ENCODE peak calls at places on chromosome 13, in six cellular contexts. E is CD4-positive, alpha-beta T cell; M is astrocyte of the cerebellum; V is tibial nerve; J is activated CD8-positive, alpha-beta T cell treated with anti-CD3 and anti-CD28 coated beads for 36 hours; P is esophagus squamous epithelium. B is an unnamed sample.

GRCh38 chr13:112770504-112770903 is 80.7 kb downstream of the ATP11A start:
- DNase-seq in E (no peak), J (no peak), P (no peak), M (no peak), V (no peak), B (no peak)

GRCh38 chr13:109986851-109987250 is 200.5 kb upstream of the IRS2 start:
- DNase-seq in V (no peak), E (no peak), J (no peak), P (no peak), M (no peak), B (no peak)

GRCh38 chr13:71864981-71865857 is 1.8 kb downstream of the DACH1 start:
- DNase-seq in M (no peak), J (peak), V (no peak), P (no peak), E (no peak), B (no peak)

GRCh38 chr13:103218253-103218652 is 152.0 kb upstream of the SLC10A2 start:
- DNase-seq in V (no peak), J (no peak), E (no peak), P (no peak), M (no peak), B (no peak)

GRCh38 chr13:97478247-97478646 is 44.3 kb downstream of the RAP2A start:
- DNase-seq in E (no peak), P (no peak), M (no peak), V (no peak), J (no peak), B (no peak)

GRCh38 chr13:63481334-63481733 is 2065.7 kb upstream of the PCDH20 start:
- DNase-seq in P (no peak), J (no peak), M (peak), V (no peak), E (no peak), B (peak)

GRCh38 chr13:77696006-77696862 is 1.3 kb upstream of the SLAIN1 start:
- DNase-seq in E (no peak), P (no peak), V (no peak), J (no peak), M (no peak), B (no peak)

GRCh38 chr13:100826441-100826840 is 151.8 kb upstream of the TMTC4 start:
- DNase-seq in J (no peak), V (no peak), E (no peak), M (no peak), P (no peak), B (no peak)

GRCh38 chr13:86856996-86857395 is 814.2 kb upstream of the SLITRK5 start:
- DNase-seq in M (no peak), E (no peak), V (no peak), J (no peak), P (no peak), B (no peak)

GRCh38 chr13:29758591-29759114 is 91.8 kb downstream of the UBL3 start:
- DNase-seq in P (no peak), J (peak), V (no peak), E (peak), M (no peak), B (no peak)

GRCh38 chr13:114019367-114019766 is 45.5 kb upstream of the C13orf46 start:
- DNase-seq in M (no peak), E (peak), V (no peak), P (no peak), J (peak), B (no peak)

GRCh38 chr13:108326318-108326717 is 56.8 kb downstream of the TNFSF13B start:
- DNase-seq in P (no peak), M (no peak), J (no peak), E (no peak), V (no peak), B (no peak)

GRCh38 chr13:26011996-26012688 is 39.7 kb downstream of the SHISA2 start:
- DNase-seq in V (no peak), M (no peak), J (peak), P (no peak), E (peak), B (no peak)

GRCh38 chr13:111505175-111505777 is 184.8 kb downstream of the TEX29 start:
- DNase-seq in E (no peak), P (no peak), V (no peak), M (no peak), J (peak), B (no peak)

GRCh38 chr13:48146636-48147035 is 51.7 kb upstream of the MED4 start:
- DNase-seq in M (no peak), E (no peak), P (no peak), V (no peak), J (no peak), B (no peak)

GRCh38 chr13:25806304-25806974 is 245.4 kb downstream of the SHISA2 start:
- DNase-seq in V (no peak), P (no peak), M (peak), J (peak), E (no peak), B (no peak)

GRCh38 chr13:20714161-20714560 is 10.7 kb downstream of the IL17D start:
- DNase-seq in E (no peak), V (no peak), J (no peak), P (no peak), M (peak), B (no peak)

GRCh38 chr13:51576754-51577153 is 7.5 kb upstream of the WDFY2 start:
- DNase-seq in V (no peak), J (no peak), M (no peak), P (no peak), E (no peak), B (no peak)

GRCh38 chr13:72530471-72530870 is 197.0 kb downstream of the MZT1 start:
- DNase-seq in P (no peak), E (no peak), J (no peak), M (no peak), V (no peak), B (no peak)

GRCh38 chr13:31540316-31540715 is 199.0 kb upstream of the RXFP2 start:
- DNase-seq in V (no peak), E (no peak), P (no peak), M (no peak), J (no peak), B (no peak)

GRCh38 chr13:55652657-55653056 is 1488.1 kb upstream of the PRR20A start:
- DNase-seq in P (no peak), M (no peak), E (no peak), J (no peak), V (no peak), B (no peak)

GRCh38 chr13:110116072-110116487 is 190.9 kb downstream of the COL4A1 start:
- DNase-seq in V (peak), J (peak), P (no peak), E (peak), M (no peak), B (no peak)

GRCh38 chr13:110912651-110913051 is 2.2 kb downstream of the ANKRD10 start:
- DNase-seq in E (no peak), J (no peak), P (no peak), V (no peak), M (no peak), B (no peak)

GRCh38 chr13:20553309-20553708 is 13.6 kb upstream of the IFT88 start:
- DNase-seq in P (no peak), J (no peak), V (no peak), M (no peak), E (no peak), B (no peak)

GRCh38 chr13:112053167-112053743 is 13.7 kb upstream of the SOX1 start:
- DNase-seq in V (no peak), J (no peak), E (no peak), M (no peak), P (no peak), B (no peak)

GRCh38 chr13:96052655-96053002 is 572 bp downstream of the UGGT2 start:
- DNase-seq in E (no peak), P (no peak), M (peak), J (no peak), V (no peak), B (peak)

GRCh38 chr13:97878421-97879375 is 74.8 kb upstream of the IPO5 start:
- DNase-seq in E (no peak), J (no peak), P (no peak), V (no peak), M (no peak), B (no peak)

GRCh38 chr13:88857256-88857655 is 1186.1 kb downstream of the SLITRK5 start:
- DNase-seq in E (no peak), P (no peak), M (no peak), V (no peak), J (no peak), B (no peak)

GRCh38 chr13:77952737-77953136 is 34.1 kb upstream of the EDNRB start:
- DNase-seq in J (no peak), P (no peak), M (no peak), E (no peak), V (no peak), B (no peak)

GRCh38 chr13:110616103-110617101 is 1.1 kb downstream of the NAXD start:
- DNase-seq in E (no peak), J (peak), V (no peak), P (no peak), M (no peak), B (peak)

GRCh38 chr13:114286808-114287207 is 5.4 kb downstream of the UPF3A start:
- DNase-seq in M (no peak), J (no peak), E (no peak), V (no peak), P (no peak), B (no peak)

GRCh38 chr13:50613356-50613831 is 230.1 kb downstream of the DLEU7 start:
- DNase-seq in E (no peak), M (no peak), V (no peak), J (no peak), P (no peak), B (no peak)

GRCh38 chr13:59674616-59675015 is 489.1 kb downstream of the DIAPH3 start:
- DNase-seq in E (no peak), V (no peak), M (no peak), P (no peak), J (no peak), B (no peak)

GRCh38 chr13:63938851-63939250 is 2523.2 kb upstream of the PCDH20 start:
- DNase-seq in P (no peak), V (no peak), E (no peak), J (no peak), M (no peak), B (no peak)

GRCh38 chr13:112783135-112783945 is 93.5 kb downstream of the ATP11A start:
- DNase-seq in J (no peak), M (no peak), V (peak), P (no peak), E (no peak), B (no peak)

GRCh38 chr13:47036291-47037008 is 139.6 kb upstream of the HTR2A start:
- DNase-seq in E (no peak), V (no peak), P (no peak), M (no peak), J (no peak), B (no peak)

GRCh38 chr13:22278336-22278929 is 607.6 kb downstream of the FGF9 start:
- DNase-seq in E (peak), M (no peak), V (peak), J (peak), P (no peak), B (no peak)
- TF ChIP-seq CTCF in E (peak), M (no peak), V (peak), J (peak), P (peak), B (no peak)

GRCh38 chr13:45194081-45194939 is 6.5 kb downstream of the KCTD4 start:
- DNase-seq in P (no peak), E (no peak), M (no peak), V (peak), J (no peak), B (peak)
- TF ChIP-seq CTCF in P (peak), E (no peak), M (peak), V (peak), J (no peak), B (peak)

GRCh38 chr13:91249370-91249769 is 98.1 kb upstream of the MIR17HG start:
- DNase-seq in V (no peak), E (no peak), J (no peak), P (no peak), M (no peak), B (no peak)

GRCh38 chr13:91248249-91248648 is 99.2 kb upstream of the MIR17HG start:
- DNase-seq in V (no peak), P (no peak), E (no peak), J (no peak), M (no peak), B (no peak)

GRCh38 chr13:91242652-91243051 is 104.8 kb upstream of the MIR17HG start:
- DNase-seq in J (no peak), M (peak), V (no peak), E (no peak), P (no peak), B (no peak)

GRCh38 chr13:91245283-91245682 is 102.2 kb upstream of the MIR17HG start:
- DNase-seq in E (no peak), M (no peak), J (no peak), V (no peak), P (no peak), B (no peak)

GRCh38 chr13:91247768-91248167 is 99.7 kb upstream of the MIR17HG start:
- DNase-seq in J (no peak), V (no peak), M (no peak), P (no peak), E (no peak), B (no peak)
- TF ChIP-seq CTCF in J (no peak), V (no peak), M (peak), P (no peak), E (no peak), B (no peak)

GRCh38 chr13:42885325-42885724 is 103.9 kb downstream of the FAM216B start:
- DNase-seq in V (no peak), J (no peak), M (no peak), P (no peak), E (no peak), B (no peak)

GRCh38 chr13:42878721-42879120 is 97.3 kb downstream of the FAM216B start:
- DNase-seq in V (no peak), J (no peak), P (no peak), E (no peak), M (no peak), B (no peak)

GRCh38 chr13:42883142-42883541 is 101.8 kb downstream of the FAM216B start:
- DNase-seq in M (no peak), V (no peak), E (no peak), P (no peak), J (no peak), B (no peak)

GRCh38 chr13:42880241-42880640 is 98.9 kb downstream of the FAM216B start:
- DNase-seq in V (no peak), E (no peak), P (no peak), M (no peak), J (no peak), B (no peak)

DNA sequence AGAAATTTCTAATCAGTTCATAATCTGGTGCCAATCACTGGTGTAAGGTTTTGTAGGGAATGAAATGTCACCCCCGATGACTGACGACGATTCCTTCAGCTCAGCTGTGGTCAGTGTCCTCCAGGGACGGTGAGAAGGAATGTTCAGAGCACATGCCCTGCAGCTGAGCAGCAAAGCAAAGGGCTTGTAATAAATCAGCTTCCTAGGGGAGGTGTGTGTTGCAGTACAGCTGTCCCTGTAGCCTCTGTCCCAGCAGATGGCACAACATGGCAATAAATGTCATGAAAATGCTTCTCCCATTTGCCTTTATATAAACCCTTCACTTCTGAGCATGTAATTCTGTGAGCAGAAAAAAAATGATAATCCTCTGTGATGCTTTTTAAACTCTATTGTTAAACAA is 102.4 kb downstream of the FAM216B start:
- DNase-seq in E (no peak), M (no peak), V (no peak), J (no peak), P (no peak), B (peak)
- TF ChIP-seq CTCF in E (no peak), M (peak), V (no peak), J (no peak), P (no peak), B (peak)

GRCh38 chr13:36224730-36225129 is 10.4 kb upstream of the SOHLH2 start:
- DNase-seq in E (no peak), P (no peak), V (no peak), J (no peak), M (no peak), B (no peak)
- TF ChIP-seq CTCF in E (no peak), P (no peak), V (no peak), J (no peak), M (no peak), B (no peak)

DNA sequence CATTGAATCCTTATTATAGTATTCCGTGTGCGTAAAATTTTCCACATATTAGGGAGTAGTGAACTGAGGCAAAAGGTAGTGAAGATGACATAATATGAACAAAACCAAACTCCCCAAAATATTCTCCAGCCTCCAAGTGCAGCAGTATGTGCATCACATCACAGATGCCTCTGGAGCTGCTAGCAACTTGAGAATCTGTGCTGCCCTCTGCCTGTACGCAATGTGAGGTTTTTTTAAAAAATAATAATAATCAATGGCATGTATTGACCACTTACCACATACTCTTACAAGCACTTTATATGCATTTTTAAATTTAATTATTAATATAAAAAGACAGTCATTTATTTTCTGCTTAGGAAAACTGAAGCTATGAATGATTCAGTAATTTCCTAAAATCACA is 583.0 kb upstream of the SPRY2 start:
- DNase-seq in J (no peak), V (no peak), P (no peak), M (no peak), E (no peak), B (no peak)
- TF ChIP-seq CTCF in J (no peak), V (no peak), P (no peak), M (peak), E (no peak), B (no peak)

GRCh38 chr13:84985860-84986259 is 813.4 kb downstream of the SLITRK6 start:
- DNase-seq in P (no peak), M (no peak), J (no peak), V (no peak), E (no peak), B (no peak)

GRCh38 chr13:84980571-84980970 is 818.6 kb downstream of the SLITRK6 start:
- DNase-seq in E (no peak), P (no peak), M (no peak), V (no peak), J (no peak), B (no peak)

GRCh38 chr13:84983321-84983720 is 815.9 kb downstream of the SLITRK6 start:
- DNase-seq in V (no peak), J (no peak), E (no peak), M (no peak), P (no peak), B (no peak)
- TF ChIP-seq CTCF in V (no peak), J (no peak), E (no peak), M (no peak), P (no peak), B (no peak)

GRCh38 chr13:42702726-42703125 is 78.7 kb upstream of the FAM216B start:
- DNase-seq in J (no peak), V (no peak), M (no peak), E (no peak), P (no peak), B (no peak)
- TF ChIP-seq CTCF in J (no peak), V (no peak), M (no peak), E (no peak), P (no peak), B (no peak)

DNA sequence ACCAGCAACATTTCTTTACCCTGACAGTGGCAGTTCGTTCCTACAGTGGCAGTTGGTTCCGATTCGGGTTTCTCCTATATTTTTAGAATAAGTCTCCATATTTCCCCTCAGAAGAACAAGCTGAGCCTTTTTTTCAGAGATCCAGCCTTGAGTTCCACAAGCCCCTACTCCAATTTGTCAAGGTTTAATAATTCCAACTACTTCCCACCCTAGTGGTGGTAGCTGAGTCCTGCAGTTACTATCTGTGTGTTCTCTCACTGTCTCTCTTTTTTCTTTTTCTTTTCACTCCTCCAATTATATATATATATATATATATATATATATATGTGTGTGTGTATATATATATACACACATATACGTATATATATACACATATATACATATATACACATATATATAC is 1347.3 kb downstream of the PCDH9 start:
- DNase-seq in P (no peak), M (no peak), V (no peak), J (no peak), E (no peak), B (no peak)
- TF ChIP-seq CTCF in P (no peak), M (no peak), V (no peak), J (no peak), E (no peak), B (no peak)

B was measured in AG09319.